ENCODE peak calls at places on chromosomes 16 and 17, in eight cellular contexts. V is fibroblast of mammary gland; U is cardiac fibroblast; S is neural crest cell; C is CD4-positive, alpha-beta T cell; R is thoracic aorta; X is neural progenitor cell; D is heart left ventricle. Q is an unnamed sample.

GRCh38 chr16:78129349-78129748 is 29.9 kb downstream of the WWOX start:
- DNase-seq in S (no peak), X (no peak), R (no peak), U (no peak), C (no peak), V (peak), D (no peak), Q (no peak)

GRCh38 chr17:37220609-37220953 is 155.2 kb upstream of the C17orf78 start:
- DNase-seq in X (peak), U (peak), S (no peak), V (peak), C (no peak), D (no peak), R (no peak), Q (peak)

GRCh38 chr17:28472871-28473497 is 460 bp upstream of the SLC13A2 start:
- DNase-seq in S (no peak), V (no peak), X (no peak), C (no peak), D (no peak), R (no peak), U (no peak), Q (no peak)

GRCh38 chr17:83144421-83145357 is 65.3 kb downstream of the METRNL start:
- DNase-seq in D (no peak), R (no peak), U (peak), S (no peak), C (no peak), V (peak), X (no peak), Q (no peak)

GRCh38 chr17:31469959-31470358 is 78.5 kb downstream of the RAB11FIP4 start:
- DNase-seq in U (no peak), X (peak), S (no peak), R (no peak), V (no peak), D (peak), C (no peak), Q (no peak)

GRCh38 chr16:70563571-70563970 is 40.0 kb downstream of the SF3B3 start:
- DNase-seq in S (no peak), R (no peak), X (no peak), V (peak), C (no peak), D (no peak), U (peak), Q (no peak)

GRCh38 chr16:66604376-66605176 is at the start of gene CMTM3:
- DNase-seq in D (peak), R (no peak), S (peak), C (peak), V (peak), X (peak), U (peak), Q (peak)

GRCh38 chr16:89572478-89573205 is 2.9 kb upstream of the CPNE7 start:
- DNase-seq in R (no peak), X (no peak), U (no peak), C (no peak), D (no peak), S (no peak), V (no peak), Q (no peak)

GRCh38 chr16:27699540-27699939 is 149.6 kb downstream of the KATNIP start:
- DNase-seq in V (no peak), C (no peak), R (no peak), X (no peak), U (no peak), S (no peak), D (no peak), Q (no peak)

GRCh38 chr17:18208092-18208491 is 17.3 kb upstream of the LLGL1 start:
- DNase-seq in V (no peak), D (no peak), C (no peak), U (no peak), S (no peak), X (no peak), R (no peak), Q (no peak)

GRCh38 chr17:76700627-76701470 is 9.9 kb downstream of the MXRA7 start:
- DNase-seq in S (no peak), U (peak), R (peak), X (peak), C (no peak), D (peak), V (peak), Q (peak)

GRCh38 chr16:4695473-4696171 is 2.3 kb downstream of the NUDT16L1 start:
- DNase-seq in D (no peak), R (no peak), C (no peak), X (no peak), S (no peak), U (no peak), V (no peak), Q (no peak)

GRCh38 chr17:55564077-55564476 is 52.8 kb upstream of the SMIM36 start:
- DNase-seq in R (no peak), S (no peak), X (no peak), U (no peak), V (no peak), C (no peak), D (no peak), Q (no peak)

GRCh38 chr17:63476494-63476856 is 386 bp upstream of the ACE start:
- DNase-seq in C (no peak), R (no peak), X (peak), S (peak), D (no peak), U (no peak), V (no peak), Q (no peak)

GRCh38 chr16:84065536-84066132 is 23.0 kb upstream of the SLC38A8 start:
- DNase-seq in V (peak), C (no peak), S (peak), R (no peak), D (no peak), U (peak), X (peak), Q (peak)

GRCh38 chr16:50889276-50889675 is 147.4 kb downstream of the CYLD start:
- DNase-seq in X (no peak), C (no peak), R (no peak), S (no peak), D (no peak), U (no peak), V (no peak), Q (no peak)

GRCh38 chr17:39923836-39924690 is 3.3 kb downstream of the ORMDL3 start:
- DNase-seq in D (peak), C (no peak), X (peak), R (no peak), S (peak), U (peak), V (peak), Q (no peak)

GRCh38 chr17:63948521-63948920 is 16.4 kb upstream of the CD79B start:
- DNase-seq in U (no peak), V (no peak), S (no peak), R (no peak), D (no peak), C (no peak), X (no peak), Q (no peak)

GRCh38 chr16:70428178-70428998 is 10.5 kb downstream of the ST3GAL2 start:
- DNase-seq in S (peak), C (no peak), V (peak), D (peak), X (peak), R (peak), U (peak), Q (peak)

GRCh38 chr16:73949574-73950348 is 346.9 kb upstream of the PSMD7 start:
- DNase-seq in U (peak), S (no peak), R (no peak), V (peak), D (no peak), C (no peak), X (no peak), Q (peak)

GRCh38 chr16:49455991-49456745 is 82.6 kb downstream of the C16orf78 start:
- DNase-seq in S (no peak), R (no peak), D (no peak), C (no peak), X (no peak), U (no peak), V (no peak), Q (no peak)

GRCh38 chr17:77371888-77372443 is 231.2 kb downstream of the SEC14L1 start:
- DNase-seq in V (no peak), U (no peak), D (peak), R (no peak), X (peak), S (no peak), C (no peak), Q (no peak)

GRCh38 chr17:38543403-38544174 is 62.2 kb downstream of the SRCIN1 start:
- DNase-seq in X (no peak), S (no peak), U (no peak), C (no peak), R (no peak), D (no peak), V (no peak), Q (no peak)

GRCh38 chr17:29958947-29959657 is 17.7 kb downstream of the EFCAB5 start:
- DNase-seq in C (no peak), D (no peak), S (no peak), U (no peak), R (no peak), V (peak), X (no peak), Q (peak)

GRCh38 chr17:29949708-29950107 is 8.3 kb downstream of the EFCAB5 start:
- DNase-seq in U (no peak), D (no peak), C (no peak), S (no peak), X (no peak), R (no peak), V (no peak), Q (no peak)

GRCh38 chr17:29959658-29960337 is 18.4 kb downstream of the EFCAB5 start:
- DNase-seq in D (no peak), S (no peak), U (no peak), V (peak), C (no peak), X (no peak), R (no peak), Q (no peak)

GRCh38 chr17:29956225-29956624 is 14.8 kb downstream of the EFCAB5 start:
- DNase-seq in U (no peak), X (no peak), V (no peak), S (no peak), C (no peak), D (no peak), R (no peak), Q (no peak)

GRCh38 chr17:29954405-29954804 is 13.0 kb downstream of the EFCAB5 start:
- DNase-seq in D (no peak), C (no peak), R (no peak), V (no peak), X (no peak), S (no peak), U (no peak), Q (no peak)
- TF ChIP-seq CTCF in D (no peak), C (no peak), R (no peak), V (peak), X (no peak), S (no peak), U (no peak), Q (peak)

DNA sequence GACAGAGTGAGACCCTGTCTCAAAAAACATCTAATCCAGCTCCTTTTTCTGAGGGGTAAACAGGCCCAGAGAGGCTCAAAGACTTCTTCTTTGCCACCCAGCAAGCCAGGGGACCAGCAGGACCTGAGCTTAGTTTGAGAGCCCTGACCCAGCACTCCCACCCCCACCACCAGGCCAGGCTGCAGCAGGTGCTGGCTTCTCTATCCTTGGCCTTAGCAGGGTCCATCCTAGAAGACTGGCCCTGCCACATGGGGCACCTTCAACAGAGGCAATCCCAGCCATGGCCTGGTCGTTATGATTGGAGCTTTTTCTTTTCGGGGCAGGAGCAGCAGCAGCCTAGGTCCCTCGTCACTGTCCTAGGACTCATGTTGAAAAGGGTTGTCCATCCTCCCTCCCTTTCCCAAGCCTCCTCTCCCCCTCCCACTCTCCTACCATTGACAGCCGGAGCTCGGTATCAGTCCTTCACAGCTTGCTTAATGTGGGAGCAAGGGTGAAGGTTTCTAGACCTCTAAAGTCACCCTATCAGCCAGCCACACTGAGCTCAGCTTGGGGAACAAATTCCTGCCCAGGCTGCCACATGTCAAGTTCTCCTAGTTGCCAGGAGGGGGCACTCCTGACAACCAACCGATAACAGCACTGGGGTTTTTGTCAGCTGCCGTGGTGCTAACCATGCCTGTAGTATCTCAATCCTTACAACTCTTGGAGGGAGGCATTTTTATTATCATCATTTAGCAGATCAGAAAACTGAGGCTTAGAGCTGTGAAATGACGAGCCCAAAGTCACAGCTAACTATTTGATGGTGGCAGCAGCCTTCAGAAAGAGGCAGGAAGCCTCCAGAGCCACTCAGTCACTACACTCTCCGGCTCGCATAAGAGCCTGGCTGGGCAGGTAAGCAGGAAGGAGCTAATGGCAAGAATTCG is 11.2 kb downstream of the MRPL27 start:
- DNase-seq in D (no peak), V (peak), U (peak), C (peak), X (peak), R (no peak), S (peak), Q (peak)
- TF ChIP-seq CTCF in D (peak), V (peak), U (peak), C (peak), X (peak), R (peak), S (peak), Q (peak)

GRCh38 chr17:80832888-80833583 is 158.6 kb upstream of the CHMP6 start:
- DNase-seq in D (peak), S (peak), X (peak), V (peak), R (peak), C (peak), U (peak), Q (peak)
- TF ChIP-seq CTCF in D (no peak), S (no peak), X (no peak), V (no peak), R (no peak), C (no peak), U (no peak), Q (no peak)

GRCh38 chr17:34163681-34164080 is 91.4 kb upstream of the CCL2 start:
- DNase-seq in U (peak), V (peak), C (no peak), S (no peak), D (no peak), R (no peak), X (peak), Q (peak)
- TF ChIP-seq CTCF in U (peak), V (peak), C (no peak), S (peak), D (peak), R (peak), X (peak), Q (peak)

DNA sequence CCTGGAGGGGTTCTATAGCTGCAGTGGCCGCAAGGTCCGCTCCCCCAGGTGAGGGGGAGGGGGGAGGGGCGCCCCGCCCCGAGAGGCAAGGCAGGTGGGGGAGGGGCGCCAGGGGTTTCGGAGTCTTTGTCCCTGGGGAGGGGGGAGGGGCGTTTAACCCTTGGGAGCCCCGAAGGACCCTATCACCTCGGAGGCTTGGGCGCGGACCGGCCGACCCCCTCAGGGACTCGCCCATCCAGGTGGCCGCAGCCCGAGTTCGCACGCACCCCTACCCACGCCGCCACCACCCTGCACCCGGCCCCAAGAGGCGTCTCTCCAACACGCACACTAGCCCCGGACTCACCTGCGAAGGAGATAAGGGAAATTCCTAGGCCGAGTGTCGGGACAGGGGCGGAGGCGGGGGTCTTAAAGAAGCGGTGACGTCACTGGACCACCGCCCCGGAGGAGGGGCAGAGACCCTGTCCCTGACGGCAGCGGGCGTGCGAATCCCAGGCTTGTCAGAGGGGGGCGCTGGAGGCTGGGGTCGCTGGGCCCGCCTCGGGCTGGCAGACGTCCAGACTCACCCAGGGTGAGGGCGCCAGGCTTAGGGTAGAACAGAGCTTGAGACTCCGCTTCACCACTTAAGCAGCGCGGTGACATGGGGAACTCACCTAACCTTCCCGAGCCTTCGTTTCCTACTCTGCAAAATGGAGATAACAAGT is at the start of gene CLDN6:
- DNase-seq in R (no peak), S (peak), U (no peak), V (no peak), X (peak), D (no peak), C (no peak), Q (no peak)
- TF ChIP-seq CTCF in R (no peak), S (peak), U (peak), V (peak), X (peak), D (no peak), C (no peak), Q (peak)

GRCh38 chr17:41863074-41863843 is 2.0 kb downstream of the KLHL11 start:
- DNase-seq in D (no peak), S (no peak), X (peak), R (no peak), U (no peak), C (no peak), V (no peak), Q (no peak)
- TF ChIP-seq CTCF in D (no peak), S (no peak), X (no peak), R (no peak), U (no peak), C (no peak), V (no peak), Q (no peak)

GRCh38 chr17:35242805-35243458 is at the start of gene SLFN5:
- DNase-seq in U (peak), R (peak), C (peak), V (peak), X (peak), D (peak), S (peak), Q (peak)
- TF ChIP-seq CTCF in U (no peak), R (no peak), C (no peak), V (no peak), X (no peak), D (no peak), S (no peak), Q (no peak)

GRCh38 chr17:43779145-43780125 is 658 bp upstream of the DUSP3 start:
- DNase-seq in S (no peak), C (no peak), V (no peak), R (no peak), X (peak), U (no peak), D (no peak), Q (no peak)
- TF ChIP-seq CTCF in S (no peak), C (no peak), V (no peak), R (no peak), X (no peak), U (peak), D (peak), Q (peak)

GRCh38 chr16:87233928-87234327 is 83.3 kb downstream of the C16orf95 start:
- DNase-seq in S (no peak), X (peak), U (peak), D (no peak), V (peak), R (no peak), C (no peak), Q (peak)
- TF ChIP-seq CTCF in S (no peak), X (peak), U (peak), D (no peak), V (peak), R (no peak), C (no peak), Q (peak)

Q was measured in HFFc6.